ENCODE peak calls at places on chromosome 17, in five cellular contexts. I, D, E, S and B are unnamed samples.

GRCh38 chr17:66946251-66946650 is 18.3 kb upstream of the CACNG4 start:
- DNase-seq in E (no peak), I (no peak), D (no peak), S (no peak), B (no peak)

GRCh38 chr17:45172541-45173286 is 11.0 kb downstream of the HEXIM2 start:
- DNase-seq in D (peak; percentile 78), E (peak; percentile 54), I (peak; percentile 87), S (no peak), B (no peak)

GRCh38 chr17:41985919-41986318 is 19.3 kb downstream of the CNP start:
- DNase-seq in S (no peak), I (no peak), E (no peak), D (no peak), B (no peak)

GRCh38 chr17:35934760-35935159 is 4.2 kb upstream of the RDM1 start:
- DNase-seq in E (no peak), D (no peak), S (no peak), I (no peak), B (no peak)

GRCh38 chr17:34235389-34236028 is 19.6 kb upstream of the CCL2 start:
- DNase-seq in E (peak; percentile 27), S (no peak), D (peak; percentile 24), I (no peak), B (no peak)

GRCh38 chr17:64773836-64774761 is 112.0 kb upstream of the SMURF2 start:
- DNase-seq in E (peak; percentile 70), I (peak; percentile 95), S (peak; percentile 72), D (peak; percentile 90), B (no peak)

GRCh38 chr17:56262854-56263253 is 109.6 kb downstream of the ANKFN1 start:
- DNase-seq in I (no peak), E (peak; percentile 4), S (no peak), D (no peak), B (no peak)

GRCh38 chr17:42117397-42118125 is 3.6 kb downstream of the KAT2A start:
- DNase-seq in S (no peak), D (no peak), E (no peak), I (no peak), B (no peak)

GRCh38 chr17:78341559-78342437 is 18.1 kb downstream of the SOCS3 start:
- DNase-seq in D (peak; percentile 80), S (no peak), E (peak; percentile 47), I (no peak), B (no peak)

GRCh38 chr17:15257316-15257925 is 7.7 kb downstream of the PMP22 start:
- DNase-seq in E (peak; percentile 72), I (peak; percentile 59), S (no peak), D (peak; percentile 76), B (peak; percentile 53)

GRCh38 chr17:34252890-34253525 is 2.1 kb upstream of the CCL2 start:
- DNase-seq in E (no peak), I (no peak), D (no peak), S (no peak), B (no peak)

GRCh38 chr17:67035131-67036083 is 8.9 kb upstream of the CACNG1 start:
- DNase-seq in D (no peak), E (no peak), I (no peak), S (no peak), B (no peak)

DNA sequence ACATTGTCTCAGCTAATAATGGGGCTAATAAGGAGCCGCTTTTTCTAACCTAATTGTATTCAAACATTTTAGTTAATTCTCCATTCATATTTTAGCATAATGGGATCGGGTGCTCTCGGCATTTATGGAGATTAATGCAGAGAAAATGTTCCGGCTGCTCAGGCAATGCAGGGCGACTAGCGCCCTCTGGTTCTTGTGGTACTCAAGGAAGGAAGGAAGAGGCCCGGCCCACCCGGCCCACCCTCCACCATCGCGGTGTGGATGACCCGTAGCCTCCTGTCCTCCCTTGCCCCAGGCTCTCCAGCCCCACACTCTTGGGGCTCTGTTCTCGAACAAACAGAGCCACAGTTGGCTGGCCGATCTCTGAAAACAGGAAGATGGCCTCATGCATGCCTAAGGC is 21.1 kb upstream of the ABCC3 start:
- DNase-seq in I (no peak), S (no peak), E (no peak), D (no peak), B (no peak)
- TF ChIP-seq POLR2AphosphoS5 in I (no peak), S (no peak), E (no peak), D (no peak), B (no peak)

DNA sequence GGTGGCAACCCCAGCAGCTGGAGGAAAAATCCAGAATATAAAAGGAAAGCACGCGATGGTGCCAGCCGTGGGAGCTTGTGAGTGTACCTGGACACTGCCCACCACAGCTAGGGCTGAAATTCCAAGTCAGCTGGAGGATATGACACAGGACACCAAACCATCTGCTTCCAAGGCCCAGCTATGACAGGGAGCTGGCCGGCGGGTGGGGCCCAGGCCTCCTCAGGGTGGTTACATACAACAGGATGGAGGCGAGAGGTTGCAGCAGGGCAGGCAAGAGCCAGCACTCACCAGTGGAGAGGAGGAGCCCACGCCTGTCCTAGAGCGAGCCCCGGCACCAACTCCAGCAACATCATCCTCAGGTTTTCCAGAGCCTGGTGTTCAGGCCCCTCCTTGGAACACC is 163.2 kb upstream of the RPL38 start:
- DNase-seq in D (no peak), S (no peak), I (no peak), E (no peak), B (no peak)
- H3K27ac ChIP-seq in D (no peak overlapping the region), S (no peak overlapping the region), I (no peak overlapping the region), E (no peak overlapping the region), B (no peak overlapping the region)

DNA sequence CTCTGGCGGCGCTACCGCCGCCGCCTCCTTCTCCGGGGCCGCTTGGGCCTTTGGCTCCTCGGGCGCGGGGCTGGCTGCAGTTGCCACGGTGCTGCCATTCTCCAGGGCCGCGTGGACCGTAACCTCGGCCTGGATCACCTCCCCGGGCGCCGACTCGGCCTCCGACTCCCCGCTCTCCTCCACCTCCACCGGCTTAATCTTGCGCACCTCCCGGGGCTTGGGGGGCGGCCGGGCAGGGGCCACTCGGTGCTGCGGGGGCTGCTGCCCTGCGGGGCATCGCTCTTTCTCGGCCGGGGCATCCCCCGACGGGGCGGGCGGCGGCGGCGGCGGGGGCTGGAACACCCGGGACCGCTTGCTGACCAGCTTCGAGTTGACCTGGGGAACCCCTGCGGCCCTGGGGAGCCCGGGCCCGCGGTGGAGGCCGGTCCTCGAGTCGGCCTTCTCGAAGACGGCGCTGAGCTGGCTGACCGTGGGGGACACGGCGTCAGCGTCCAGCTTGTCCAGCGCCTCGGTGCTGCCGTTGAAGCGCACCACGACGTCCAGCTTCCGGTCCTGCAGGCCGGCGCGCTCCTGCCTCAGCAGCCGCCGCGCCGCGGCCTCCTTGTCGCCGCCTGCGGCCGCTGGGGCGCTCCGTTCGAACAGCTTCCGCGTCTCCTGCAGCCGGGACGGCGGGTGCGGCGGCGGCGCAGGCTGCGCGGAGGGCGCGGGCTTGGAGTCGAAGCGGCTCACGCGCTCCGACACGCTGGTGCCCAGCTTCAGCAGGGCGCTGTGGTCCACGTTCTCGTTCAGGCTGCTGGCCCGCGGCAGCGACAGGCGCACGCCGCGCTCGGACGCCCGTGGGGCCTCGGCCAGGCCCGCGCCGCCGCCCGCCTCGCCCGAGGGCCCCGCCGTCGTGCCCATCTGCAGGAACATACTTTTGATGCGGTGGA is 788 bp downstream of the PPP1R9B start:
- DNase-seq in D (peak; percentile 74), I (no peak), E (peak; percentile 47), S (no peak), B (no peak)
- TF ChIP-seq POLR2AphosphoS5 in D (peak; percentile 34), I (peak; percentile 18), E (no peak), S (no peak), B (no peak)

GRCh38 chr17:4854181-4854681 is 21.1 kb downstream of the MINK1 start:
- DNase-seq in I (no peak), D (no peak), S (no peak), E (peak; percentile 83), B (no peak)

GRCh38 chr17:4853195-4853762 is 20.1 kb downstream of the MINK1 start:
- DNase-seq in D (no peak), E (no peak), S (no peak), I (no peak), B (no peak)

GRCh38 chr17:4850236-4850635 is 17.1 kb downstream of the MINK1 start:
- DNase-seq in S (no peak), D (peak; percentile 66), I (no peak), E (no peak), B (no peak)

GRCh38 chr17:4849011-4849536 is 15.9 kb downstream of the MINK1 start:
- DNase-seq in I (peak; percentile 12), E (peak; percentile 67), D (no peak), S (peak; percentile 47), B (no peak)

GRCh38 chr17:4852504-4853075 is 19.4 kb downstream of the MINK1 start:
- DNase-seq in D (no peak), I (no peak), S (no peak), E (no peak), B (no peak)
- H3K27ac ChIP-seq in D (peak overlapping the region; percentile 26), I (no peak overlapping the region), S (no peak overlapping the region), E (no peak overlapping the region), B (no peak overlapping the region)

GRCh38 chr17:68239967-68240366 is 7.9 kb upstream of the AMZ2 start:
- DNase-seq in I (no peak), S (no peak), E (no peak), D (no peak), B (no peak)

GRCh38 chr17:68238894-68239293 is 8.9 kb upstream of the AMZ2 start:
- DNase-seq in S (no peak), E (no peak), D (peak; percentile 23), I (no peak), B (no peak)

DNA sequence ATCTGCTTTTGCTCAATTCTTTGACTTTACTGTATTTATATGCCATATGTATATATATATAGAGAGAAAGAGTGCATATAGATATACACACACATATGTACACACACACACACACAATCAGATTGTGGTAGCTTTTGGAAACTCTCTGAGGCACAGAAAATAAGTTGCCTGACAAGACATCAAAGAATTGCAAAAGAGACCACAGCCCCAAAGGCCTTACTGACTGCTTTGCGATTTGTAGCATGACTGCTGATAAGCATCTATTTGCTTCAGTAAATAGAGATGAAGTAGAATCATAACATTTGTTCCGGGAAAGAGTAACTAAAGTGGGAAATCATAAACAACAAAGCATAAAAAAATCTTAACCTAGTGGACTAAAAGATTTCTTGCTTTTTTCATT is 9.4 kb upstream of the AMZ2 start:
- DNase-seq in D (no peak), S (no peak), I (no peak), E (no peak), B (no peak)
- TF ChIP-seq POLR2AphosphoS5 in D (no peak), S (no peak), I (no peak), E (no peak), B (no peak)

DNA sequence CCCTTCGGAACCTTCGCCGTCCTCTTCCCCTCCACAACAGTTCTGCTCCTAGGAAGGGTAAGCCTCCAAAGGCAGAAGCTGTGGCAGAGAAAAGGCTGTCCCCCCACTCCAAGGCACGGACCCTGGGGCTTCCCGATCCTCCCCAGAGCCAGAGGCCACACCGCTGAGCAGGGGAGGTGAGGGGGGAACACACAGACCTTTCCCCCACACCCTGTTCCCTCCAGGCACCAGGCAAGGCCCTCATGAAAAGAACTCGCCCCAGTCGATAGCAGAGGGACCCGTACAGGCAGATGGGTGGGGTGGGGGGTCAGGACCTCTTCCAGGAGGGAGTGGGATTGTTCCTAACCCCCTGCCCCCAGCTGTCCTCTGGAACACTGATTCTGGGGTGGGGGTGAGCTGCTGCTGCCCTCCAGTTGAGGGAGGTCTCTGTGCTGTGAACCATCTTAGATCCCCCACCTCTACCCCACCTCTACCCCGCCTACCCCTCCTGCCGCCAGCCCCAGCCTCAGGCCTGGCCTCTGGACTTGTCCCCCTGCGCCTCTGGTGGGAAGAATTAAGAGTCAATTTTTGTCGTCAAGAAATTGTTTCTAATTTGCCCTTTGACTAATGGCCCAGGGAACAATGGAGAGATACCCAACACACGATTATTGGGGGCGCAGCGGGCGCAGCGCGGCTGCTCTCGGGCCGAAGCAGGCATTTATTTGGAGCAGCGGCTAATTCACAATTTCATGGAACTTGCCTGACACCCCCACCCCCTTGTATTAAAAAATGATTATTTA is 4.6 kb upstream of the BAHCC1 start:
- DNase-seq in I (no peak), E (no peak), S (no peak), D (no peak), B (no peak)
- H3K27ac ChIP-seq in I (peak overlapping the region; percentile 11), E (peak overlapping the region; percentile 96), S (no peak overlapping the region), D (peak overlapping the region; percentile 11), B (peak overlapping the region; percentile 100)